ENCODE peak calls at places on chromosome 1, in nine cellular contexts. W, J, U, A, L, F, X, G and E are unnamed samples.

GRCh38 chr1:234921266-234922062 is 207.2 kb downstream of the TOMM20 start:
- DNase-seq in G (peak), L (no peak), J (no peak), W (no peak), F (no peak), A (no peak), U (no peak), X (no peak), E (no peak)

GRCh38 chr1:183956559-183957188 is 80.9 kb downstream of the COLGALT2 start:
- DNase-seq in L (peak), W (peak), X (peak), J (no peak), F (peak), U (no peak), A (peak), G (no peak), E (no peak)

GRCh38 chr1:152328801-152329391 is 3.9 kb upstream of the FLG start:
- DNase-seq in F (no peak), G (no peak), X (no peak), U (peak), A (no peak), J (no peak), W (no peak), L (no peak), E (no peak)

GRCh38 chr1:22503721-22504410 is 52.2 kb downstream of the ZBTB40 start:
- DNase-seq in G (no peak), W (no peak), A (no peak), J (no peak), F (no peak), L (peak), X (no peak), U (no peak), E (no peak)

GRCh38 chr1:201361652-201362504 is 15.6 kb downstream of the TNNT2 start:
- DNase-seq in F (peak), X (no peak), W (peak), U (peak), G (peak), A (no peak), L (peak), J (peak), E (no peak)

GRCh38 chr1:69568435-69569280 is 936 bp downstream of the LRRC7 start:
- DNase-seq in W (no peak), J (peak), G (no peak), U (peak), L (no peak), X (no peak), F (no peak), A (no peak), E (no peak)

GRCh38 chr1:44108241-44108640 is 10.4 kb upstream of the KLF17 start:
- DNase-seq in J (no peak), G (no peak), L (peak), F (peak), X (no peak), A (no peak), U (no peak), W (no peak), E (no peak)

GRCh38 chr1:63403386-63403785 is 36.0 kb downstream of the ALG6 start:
- DNase-seq in X (no peak), G (no peak), J (no peak), W (no peak), A (no peak), F (no peak), L (no peak), U (no peak), E (no peak)

GRCh38 chr1:109804660-109805059 is 40.9 kb upstream of the EPS8L3 start:
- DNase-seq in J (no peak), U (no peak), X (no peak), W (no peak), L (no peak), F (no peak), A (no peak), G (no peak), E (peak)

GRCh38 chr1:76084029-76084627 is 9.6 kb downstream of the ST6GALNAC3 start:
- DNase-seq in J (no peak), L (peak), G (no peak), A (no peak), U (no peak), F (no peak), W (no peak), X (no peak), E (no peak)

GRCh38 chr1:117821782-117822447 is 107.5 kb downstream of the GDAP2 start:
- DNase-seq in J (no peak), X (no peak), G (no peak), U (peak), L (peak), F (peak), A (no peak), W (peak), E (no peak)

GRCh38 chr1:20848162-20848561 is 61.1 kb upstream of the HP1BP3 start:
- DNase-seq in A (no peak), F (no peak), X (no peak), W (no peak), G (no peak), U (no peak), J (no peak), L (peak), E (no peak)

GRCh38 chr1:25355841-25356395 is 17.8 kb downstream of the TMEM50A start:
- DNase-seq in G (no peak), U (no peak), F (no peak), W (no peak), J (no peak), X (no peak), L (no peak), A (no peak), E (no peak)

GRCh38 chr1:38242506-38242905 is 195.9 kb upstream of the POU3F1 start:
- DNase-seq in W (no peak), F (no peak), U (no peak), L (no peak), G (no peak), X (no peak), J (no peak), A (no peak), E (no peak)

GRCh38 chr1:109838838-109839240 is 71.8 kb upstream of the CSF1 start:
- DNase-seq in W (no peak), L (peak), F (no peak), J (no peak), A (no peak), U (no peak), G (no peak), X (no peak), E (no peak)

GRCh38 chr1:9811239-9811966 is 12.4 kb downstream of the CLSTN1 start:
- DNase-seq in U (no peak), F (no peak), G (no peak), W (no peak), L (no peak), X (no peak), J (no peak), A (no peak), E (no peak)

GRCh38 chr1:5818755-5819154 is 173.5 kb downstream of the NPHP4 start:
- DNase-seq in J (no peak), X (no peak), W (no peak), G (no peak), L (no peak), U (no peak), A (no peak), F (no peak), E (no peak)
- H3K27ac ChIP-seq in J (no peak), X (no peak), W (no peak), G (no peak), L (no peak), U (no peak), A (no peak), F (no peak), E (no peak)

GRCh38 chr1:114670083-114671010 is 498 bp upstream of the DENND2C start:
- DNase-seq in U (peak), X (peak), L (peak), G (peak), W (peak), J (peak), A (peak), F (peak), E (peak)

GRCh38 chr1:114668784-114669561 is 876 bp downstream of the DENND2C start:
- DNase-seq in L (peak), A (no peak), U (peak), W (peak), J (peak), G (no peak), X (no peak), F (peak), E (no peak)

GRCh38 chr1:114668373-114668772 is 1.5 kb downstream of the DENND2C start:
- DNase-seq in W (no peak), J (no peak), U (no peak), F (no peak), L (no peak), A (no peak), G (no peak), X (no peak), E (no peak)

GRCh38 chr1:114671011-114671938 is 1.4 kb upstream of the DENND2C start:
- DNase-seq in L (peak), U (no peak), F (peak), X (peak), A (no peak), J (no peak), W (peak), G (no peak), E (no peak)

GRCh38 chr1:114669562-114670082 is at the start of gene DENND2C:
- DNase-seq in W (peak), A (no peak), L (no peak), F (no peak), J (no peak), U (peak), G (no peak), X (no peak), E (no peak)
- H3K27ac ChIP-seq in W (no peak), A (peak), L (peak), F (peak), J (no peak), U (no peak), G (peak), X (peak), E (peak)

GRCh38 chr1:65994223-65994622 is 201.5 kb downstream of the PDE4B start:
- DNase-seq in W (no peak), A (no peak), G (no peak), J (no peak), L (no peak), U (no peak), F (no peak), X (no peak), E (no peak)
- H3K27ac ChIP-seq in W (no peak), A (no peak), G (no peak), J (no peak), L (no peak), U (no peak), F (no peak), X (no peak), E (no peak)

DNA sequence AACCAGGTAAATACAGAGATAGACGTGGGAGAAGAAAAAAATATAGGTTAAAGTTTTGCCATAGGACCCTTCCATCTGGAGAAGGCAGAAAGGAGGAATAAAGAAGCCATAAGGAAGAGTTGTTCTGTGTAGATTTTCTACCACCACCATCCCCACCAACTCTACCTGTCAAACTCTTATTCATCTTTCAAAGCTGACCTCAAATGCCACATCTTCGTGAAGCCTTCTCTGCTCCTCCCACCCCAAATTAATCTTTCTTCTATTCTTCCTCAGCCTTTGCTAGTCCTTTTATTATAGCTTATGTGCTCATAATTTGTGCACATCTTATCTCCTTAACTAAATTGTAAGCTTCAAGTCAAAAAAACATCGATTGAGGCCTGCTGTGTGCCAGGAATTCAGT is 1.3 kb upstream of the NECTIN4 start:
- DNase-seq in W (no peak), G (no peak), X (no peak), F (no peak), A (no peak), U (no peak), L (no peak), J (no peak), E (no peak)
- H3K27ac ChIP-seq in W (no peak), G (no peak), X (no peak), F (no peak), A (no peak), U (no peak), L (no peak), J (no peak), E (no peak)